ENCODE peak calls at places on chromosomes 6 and 20, in six cellular contexts. L is HepG2, F is H1, O is K562, T is GM12891, N is GM12878. E is an unnamed sample.

GRCh38 chr6:35177139-35177538 is 36.0 kb upstream of the TCP11 start:
- DNase-seq in L (no peak), F (no peak), O (peak; percentile 41), T (no peak), N (no peak), E (no peak)

GRCh38 chr20:2163312-2163711 is 61.7 kb downstream of the STK35 start:
- DNase-seq in L (no peak), F (no peak), O (no peak), T (no peak), N (no peak), E (no peak)

GRCh38 chr6:68226460-68226859 is 408.6 kb upstream of the ADGRB3 start:
- DNase-seq in L (no peak), F (no peak), O (peak; percentile 24), T (no peak), N (no peak), E (no peak)

GRCh38 chr6:140546640-140547039 is 1172.2 kb upstream of the CITED2 start:
- DNase-seq in L (no peak), F (no peak), O (no peak), T (no peak), N (no peak), E (no peak)

GRCh38 chr6:32192608-32193039 is at the start of gene GPSM3:
- DNase-seq in L (no peak), F (no peak), O (peak; percentile 73), T (no peak), N (peak; percentile 59), E (no peak)

GRCh38 chr20:20366551-20366895 is 1.4 kb upstream of the INSM1 start:
- DNase-seq in L (no peak), F (no peak), O (no peak), T (no peak), N (no peak), E (no peak)

GRCh38 chr20:19712737-19713260 is 45.3 kb upstream of the RIN2 start:
- DNase-seq in L (no peak), F (no peak), O (no peak), T (no peak), N (no peak), E (no peak)

GRCh38 chr6:104344223-104344622 is 515.5 kb downstream of the HACE1 start:
- DNase-seq in L (no peak), F (no peak), O (no peak), T (no peak), N (no peak), E (no peak)

GRCh38 chr6:134502614-134503541 is 185.0 kb upstream of the SGK1 start:
- DNase-seq in L (no peak), F (no peak), O (no peak), T (no peak), N (no peak), E (no peak)

GRCh38 chr6:40500227-40500626 is 86.9 kb downstream of the LRFN2 start:
- DNase-seq in L (no peak), F (no peak), O (no peak), T (no peak), N (no peak), E (no peak)

GRCh38 chr6:79525272-79526100 is 11.7 kb downstream of the LCA5 start:
- DNase-seq in L (peak; percentile 91), F (no peak), O (peak; percentile 70), T (no peak), N (no peak), E (no peak)

GRCh38 chr20:44411020-44411756 is 55.7 kb downstream of the HNF4A start:
- DNase-seq in L (peak; percentile 98), F (no peak), O (no peak), T (no peak), N (no peak), E (no peak)

GRCh38 chr6:28884423-28885148 is 39.2 kb downstream of the TRIM27 start:
- DNase-seq in L (peak; percentile 51), F (no peak), O (no peak), T (no peak), N (no peak), E (no peak)

GRCh38 chr6:90131614-90132423 is 164.8 kb downstream of the BACH2 start:
- DNase-seq in L (no peak), F (no peak), O (no peak), T (no peak), N (no peak), E (no peak)

GRCh38 chr6:25138024-25138696 is 141.0 kb upstream of the CARMIL1 start:
- DNase-seq in L (no peak), F (no peak), O (no peak), T (no peak), N (peak; percentile 81), E (no peak)

GRCh38 chr6:4358414-4359107 is 223.2 kb upstream of the ECI2 start:
- DNase-seq in L (peak; percentile 88), F (no peak), O (peak; percentile 68), T (no peak), N (no peak), E (no peak)

GRCh38 chr20:61817061-61817460 is 248.6 kb downstream of the TAF4 start:
- DNase-seq in L (no peak), F (no peak), O (no peak), T (no peak), N (no peak), E (no peak)

GRCh38 chr6:118813795-118814194 is 80.2 kb upstream of the ASF1A start:
- DNase-seq in L (no peak), F (no peak), O (no peak), T (no peak), N (no peak), E (no peak)
- TF ChIP-seq POLR2A in L (no peak), F (no peak), O (no peak), T (no peak), N (no peak), E (no peak)

DNA sequence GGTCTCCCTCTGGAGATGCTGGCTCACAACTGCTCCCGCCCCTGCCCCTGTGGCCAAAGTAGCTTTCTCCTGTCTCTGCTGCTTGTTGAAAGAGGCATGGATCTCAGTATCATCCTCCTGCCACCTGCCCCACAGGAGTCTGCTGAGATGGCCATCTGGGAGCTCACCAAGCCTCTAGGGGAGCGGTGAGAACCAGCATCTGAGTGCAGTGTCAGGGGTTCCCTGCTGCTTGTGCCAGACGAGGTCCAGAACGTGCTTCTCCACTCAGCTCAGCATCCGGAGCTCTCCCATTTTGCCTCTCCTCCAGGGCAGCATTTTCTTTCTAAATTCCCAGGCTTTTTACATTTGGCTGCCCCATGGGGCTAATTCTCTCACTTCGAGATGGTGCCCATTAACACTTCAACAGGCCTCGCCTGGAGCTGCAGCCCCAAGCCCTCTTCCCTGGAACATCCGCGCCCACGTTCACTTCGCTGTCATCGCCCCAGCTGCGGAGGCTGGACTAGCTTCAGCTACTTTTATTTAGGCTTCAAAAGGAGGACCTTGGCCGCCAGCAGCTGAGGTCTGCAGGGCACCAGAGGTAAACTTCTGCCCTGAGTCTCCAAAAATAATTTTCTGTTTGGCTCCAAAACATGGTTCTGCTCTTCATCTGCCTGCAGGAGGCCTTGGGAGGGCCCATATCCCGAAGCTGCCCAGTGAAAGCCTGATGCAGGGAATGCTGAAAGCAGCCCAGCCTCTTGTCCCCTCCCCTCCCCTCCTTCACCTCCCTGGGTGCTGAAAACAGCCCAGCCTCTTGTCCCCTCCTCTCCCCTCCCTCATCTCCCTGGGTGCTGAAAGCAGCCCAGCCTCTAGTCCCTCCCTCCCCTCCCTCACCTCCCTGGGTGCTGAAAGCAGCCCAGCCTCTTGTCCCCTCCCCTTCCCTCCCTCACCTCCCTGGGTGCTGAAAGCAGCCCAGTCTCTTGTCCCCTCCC is 25.2 kb upstream of the MLN start:
- DNase-seq in L (no peak), F (no peak), O (no peak), T (no peak), N (no peak), E (no peak)
- TF ChIP-seq POLR2AphosphoS5 in L (no peak), F (no peak), O (no peak), T (no peak), N (no peak), E (no peak)

DNA sequence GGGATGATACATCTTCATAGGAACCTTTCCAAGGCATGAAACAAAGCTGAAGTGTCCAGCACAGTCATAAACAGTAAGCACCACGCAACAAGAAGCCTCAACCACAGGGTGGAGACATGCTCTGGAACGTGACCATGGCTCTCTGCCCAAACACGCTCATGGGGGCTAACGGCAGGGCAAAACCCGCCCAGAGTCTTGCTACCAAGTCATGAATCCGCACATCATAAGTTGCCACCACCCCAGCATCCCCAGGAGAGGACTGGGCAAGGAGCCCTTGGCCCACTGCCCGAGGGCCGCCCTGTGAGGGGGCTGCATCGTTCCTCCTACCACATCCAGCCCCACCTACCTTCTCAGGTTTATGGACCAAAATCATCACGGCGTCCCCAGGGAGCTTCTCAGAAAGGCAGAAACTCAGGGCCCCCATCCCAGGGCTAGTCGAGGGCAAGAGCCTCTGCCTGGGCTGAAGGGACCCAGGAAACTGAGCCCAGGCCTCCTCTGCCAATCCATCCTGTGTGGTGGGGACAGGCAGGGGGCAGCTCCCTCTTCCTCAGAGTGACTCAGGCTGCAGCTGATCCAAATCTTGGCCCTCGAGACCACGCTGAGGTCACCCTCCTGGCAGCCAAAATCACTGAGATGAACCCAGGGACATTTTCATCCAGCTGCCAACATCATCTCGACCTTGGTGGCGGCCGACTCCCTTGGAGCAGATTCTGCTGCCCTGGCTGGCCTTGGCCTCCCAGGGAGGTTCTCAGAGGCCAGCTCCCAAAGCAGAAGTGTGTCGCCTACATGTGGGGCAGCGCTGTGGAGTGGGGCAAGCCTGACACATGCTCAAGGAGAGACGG is 42.6 kb downstream of the BMP7 start:
- DNase-seq in L (no peak), F (no peak), O (no peak), T (no peak), N (no peak), E (no peak)
- TF ChIP-seq TAF1 in L (no peak), F (no peak), O (no peak), T (no peak), N (no peak), E (no peak)

GRCh38 chr6:117483004-117483644 is 650 bp downstream of the DCBLD1 start:
- DNase-seq in L (peak; percentile 74), F (peak; percentile 74), O (peak; percentile 47), T (no peak), N (no peak), E (no peak)

GRCh38 chr6:117481926-117482239 is 591 bp upstream of the DCBLD1 start:
- DNase-seq in L (no peak), F (no peak), O (no peak), T (no peak), N (no peak), E (no peak)

GRCh38 chr6:117483645-117484016 is 1.2 kb downstream of the DCBLD1 start:
- DNase-seq in L (peak; percentile 44), F (no peak), O (peak; percentile 42), T (no peak), N (no peak), E (no peak)

GRCh38 chr6:117481278-117481925 is 1.1 kb upstream of the DCBLD1 start:
- DNase-seq in L (peak; percentile 84), F (peak; percentile 51), O (peak; percentile 30), T (no peak), N (no peak), E (no peak)

DNA sequence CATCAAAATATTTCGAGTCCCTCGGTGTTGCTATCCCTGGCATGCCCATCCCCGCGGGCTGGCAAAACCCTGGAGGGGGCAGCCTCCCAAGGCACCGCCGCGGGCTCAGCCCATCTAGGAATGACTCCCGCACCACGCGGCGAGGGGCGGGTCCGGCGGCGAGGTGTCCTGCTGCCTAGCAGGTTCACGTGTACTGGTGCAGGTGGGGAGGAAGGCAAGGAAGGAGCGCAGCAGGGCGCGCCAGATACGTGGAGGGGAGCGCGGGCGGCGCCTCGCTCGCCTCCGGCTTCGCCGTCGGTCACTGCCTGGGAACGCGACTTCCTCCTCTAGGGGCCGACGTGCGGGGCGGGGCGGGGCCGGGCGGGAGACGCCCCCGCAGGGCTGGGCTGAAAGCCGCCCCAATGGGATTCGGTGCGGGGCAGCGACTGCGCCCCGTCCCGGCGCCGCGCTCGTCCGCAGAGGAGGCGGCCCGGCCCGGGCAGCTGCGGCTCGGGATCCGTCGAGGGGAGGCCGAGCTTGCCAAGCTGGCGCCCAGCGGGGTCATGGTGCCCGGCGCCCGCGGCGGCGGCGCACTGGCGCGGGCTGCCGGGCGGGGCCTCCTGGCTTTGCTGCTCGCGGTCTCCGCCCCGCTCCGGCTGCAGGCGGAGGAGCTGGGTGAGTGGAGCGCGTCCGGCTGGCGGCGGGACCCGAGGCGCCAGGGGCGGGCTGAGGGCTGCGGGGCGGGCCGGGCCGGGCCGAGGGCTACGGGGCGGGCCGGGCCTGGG is at the start of gene DCBLD1:
- DNase-seq in L (peak; percentile 78), F (peak; percentile 80), O (peak; percentile 91), T (peak; percentile 68), N (no peak), E (peak; percentile 66)
- TF ChIP-seq POLR2A in L (peak; percentile 85), F (peak; percentile 53), O (no peak), T (no peak), N (peak; percentile 69), E (peak; percentile 22)